ENCODE peak calls at places on chromosomes 5 and 9, in eight cellular contexts. A, K, U, N, B, O, L and P are unnamed samples.

GRCh38 chr5:4387295-4387694 is 752.8 kb upstream of the ADAMTS16 start:
- DNase-seq in N (no peak), O (no peak), B (peak; percentile 53), U (no peak), A (peak; percentile 82), K (no peak), L (no peak), P (no peak)

GRCh38 chr9:112061152-112061740 is 113.9 kb downstream of the SUSD1 start:
- DNase-seq in B (peak; percentile 99), L (peak; percentile 61), O (peak; percentile 99), U (peak; percentile 97), N (no peak), K (peak; percentile 79), A (peak; percentile 99), P (peak; percentile 65)

GRCh38 chr9:121736147-121736721 is 84.8 kb downstream of the DAB2IP start:
- DNase-seq in K (peak; percentile 94), U (peak; percentile 53), O (peak; percentile 44), B (no peak), N (no peak), A (no peak), L (no peak), P (no peak)

GRCh38 chr9:117796681-117797080 is 92.5 kb downstream of the TLR4 start:
- DNase-seq in N (no peak), K (no peak), L (no peak), A (peak; percentile 76), U (no peak), B (peak; percentile 36), O (peak; percentile 48), P (no peak)

GRCh38 chr5:54470677-54471076 is 15.2 kb downstream of the HSPB3 start:
- DNase-seq in K (no peak), N (no peak), L (no peak), O (peak; percentile 54), A (peak; percentile 62), B (peak; percentile 65), U (peak; percentile 69), P (no peak)

GRCh38 chr9:98164912-98165311 is 27.5 kb downstream of the CORO2A start:
- DNase-seq in O (peak; percentile 40), U (no peak), A (no peak), L (no peak), B (no peak), K (no peak), N (no peak), P (no peak)

GRCh38 chr9:81150016-81150625 is 539.2 kb downstream of the TLE1 start:
- DNase-seq in U (no peak), K (no peak), B (peak; percentile 72), N (no peak), L (no peak), O (peak; percentile 3), A (no peak), P (no peak)

GRCh38 chr9:130770679-130771442 is 64.2 kb upstream of the ABL1 start:
- DNase-seq in L (peak; percentile 43), O (peak; percentile 88), B (peak; percentile 45), A (peak; percentile 84), K (no peak), U (peak; percentile 90), N (peak; percentile 35), P (no peak)

GRCh38 chr5:35247645-35248034 is 17.4 kb upstream of the PRLR start:
- DNase-seq in O (peak; percentile 28), N (no peak), K (no peak), A (peak; percentile 53), U (no peak), L (no peak), B (peak; percentile 31), P (peak; percentile 9)

GRCh38 chr5:95988094-95988493 is 26.4 kb upstream of the ELL2 start:
- DNase-seq in B (no peak), U (no peak), A (no peak), K (no peak), O (no peak), N (no peak), L (no peak), P (no peak)

GRCh38 chr9:16637938-16638337 is 232.5 kb downstream of the BNC2 start:
- DNase-seq in L (no peak), A (no peak), U (no peak), O (no peak), N (no peak), K (no peak), B (peak; percentile 52), P (no peak)

GRCh38 chr9:80995759-80996158 is 693.6 kb downstream of the TLE1 start:
- DNase-seq in O (peak; percentile 67), K (no peak), B (peak; percentile 59), U (peak; percentile 24), L (no peak), A (peak; percentile 47), N (no peak), P (no peak)

GRCh38 chr9:34513567-34514214 is 9.1 kb downstream of the ENHO start:
- DNase-seq in O (peak; percentile 8), A (peak; percentile 40), B (no peak), K (no peak), N (peak; percentile 46), L (no peak), U (no peak), P (no peak)

GRCh38 chr5:137733011-137733410 is 2.9 kb downstream of the KLHL3 start:
- DNase-seq in L (no peak), O (no peak), B (no peak), K (no peak), N (no peak), A (peak; percentile 18), U (no peak), P (no peak)

GRCh38 chr5:36878421-36879088 is 2.0 kb downstream of the NIPBL start:
- DNase-seq in K (peak; percentile 63), A (peak; percentile 55), U (peak; percentile 51), B (peak; percentile 59), O (peak; percentile 64), N (peak; percentile 83), L (no peak), P (no peak)

GRCh38 chr9:89313842-89314241 is 2.8 kb downstream of the CKS2 start:
- DNase-seq in N (no peak), B (peak; percentile 29), L (no peak), K (no peak), U (no peak), O (no peak), A (peak; percentile 53), P (no peak)

GRCh38 chr5:90983148-90983547 is 400.0 kb downstream of the ARRDC3 start:
- DNase-seq in A (peak; percentile 91), B (peak; percentile 95), L (no peak), K (no peak), U (peak; percentile 98), O (peak; percentile 96), N (peak; percentile 51), P (no peak)

GRCh38 chr5:181064987-181065386 is 24.9 kb downstream of the BTNL9 start:
- DNase-seq in K (no peak), L (no peak), N (no peak), B (no peak), A (no peak), U (no peak), O (no peak), P (no peak)

GRCh38 chr9:126773004-126773607 is 31.7 kb upstream of the ZBTB43 start:
- DNase-seq in L (no peak), A (peak; percentile 27), U (no peak), N (peak; percentile 52), K (peak; percentile 26), B (no peak), O (peak; percentile 22), P (no peak)

GRCh38 chr5:56492812-56493211 is 259.7 kb upstream of the ANKRD55 start:
- DNase-seq in K (no peak), L (no peak), U (no peak), N (no peak), B (no peak), O (no peak), A (no peak), P (no peak)

GRCh38 chr9:92141144-92142129 is 26.2 kb upstream of the SPTLC1 start:
- DNase-seq in K (peak; percentile 79), L (no peak), B (no peak), A (peak; percentile 25), U (peak; percentile 27), N (no peak), O (peak; percentile 39), P (no peak)

DNA sequence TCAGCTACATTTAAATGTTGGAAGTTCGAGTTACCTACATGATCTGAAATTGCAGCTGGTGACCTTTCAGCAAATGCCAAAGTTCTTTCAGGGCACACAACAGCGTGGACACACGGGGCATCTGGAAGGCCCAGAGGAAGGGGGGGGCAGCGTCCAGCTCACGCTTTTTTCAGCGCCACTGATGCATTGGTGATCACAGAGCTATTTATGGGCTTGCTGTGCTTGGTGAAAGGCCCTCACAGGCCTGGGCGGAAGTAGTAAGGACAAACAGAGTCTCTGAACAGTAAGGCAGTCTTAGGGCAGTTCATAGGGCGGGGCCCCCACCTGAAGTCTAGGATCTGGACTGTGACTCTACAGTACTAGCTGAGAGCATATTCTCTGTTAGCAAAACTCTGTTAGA is 6.6 kb upstream of the FBP2 start:
- DNase-seq in O (no peak), K (peak; percentile 52), N (no peak), B (no peak), A (no peak), U (no peak), L (no peak), P (no peak)
- H3K4me3 ChIP-seq in O (no peak overlapping the region), K (no peak overlapping the region), N (no peak overlapping the region), B (no peak overlapping the region), A (no peak overlapping the region), U (no peak overlapping the region), L (no peak overlapping the region), P (no peak overlapping the region)

GRCh38 chr9:83466877-83467276 is 71.3 kb downstream of the FRMD3 start:
- DNase-seq in O (no peak), A (no peak), U (no peak), L (no peak), N (no peak), K (no peak), B (no peak), P (no peak)
- H3K4me3 ChIP-seq in O (no peak overlapping the region), A (no peak overlapping the region), U (no peak overlapping the region), L (no peak overlapping the region), N (no peak overlapping the region), K (no peak overlapping the region), B (no peak overlapping the region), P (no peak overlapping the region)

DNA sequence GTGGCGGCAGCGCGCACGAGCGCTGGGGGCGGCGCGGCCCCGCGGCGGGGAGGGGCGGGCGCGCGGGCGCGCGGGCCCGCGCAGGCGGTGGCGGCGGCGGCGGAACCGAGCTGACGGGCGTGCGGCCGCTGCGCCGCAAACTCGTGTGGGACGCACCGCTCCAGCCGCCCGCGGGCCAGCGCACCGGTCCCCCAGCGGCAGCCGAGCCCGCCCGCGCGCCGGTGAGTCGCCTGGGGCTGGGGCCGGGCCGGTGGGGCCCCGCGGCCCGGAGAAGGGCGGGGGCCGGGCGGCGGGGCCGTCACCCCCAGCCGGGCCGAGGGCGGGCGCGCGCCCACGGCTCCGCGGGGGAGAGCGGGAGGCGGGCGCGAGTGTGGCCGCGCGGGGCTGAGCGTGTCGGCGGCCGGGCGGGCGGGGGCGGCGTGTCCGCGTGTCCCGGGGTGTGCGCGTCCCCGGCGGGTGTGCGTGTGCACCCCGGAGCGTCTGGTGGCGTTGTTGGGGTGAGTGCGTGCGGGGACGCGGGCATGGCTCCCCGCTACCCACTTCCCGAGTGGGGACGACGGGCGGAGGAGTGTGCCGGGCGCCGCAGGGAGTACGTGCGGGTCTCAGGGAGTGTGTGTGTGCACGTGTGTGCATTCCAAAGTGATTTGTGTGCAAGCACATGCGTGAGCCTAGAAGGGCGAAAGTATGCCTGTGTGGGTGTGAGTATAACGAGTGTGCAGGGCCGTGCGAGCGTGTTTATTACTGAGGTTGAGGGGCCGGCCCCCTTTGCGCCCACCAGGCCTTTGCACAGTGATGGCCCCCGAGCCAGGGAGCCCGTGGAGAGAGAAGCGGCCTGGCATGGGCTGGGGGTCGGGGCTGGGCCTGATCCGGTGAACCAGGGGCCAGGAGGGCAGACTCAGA is at the start of gene NEK6:
- DNase-seq in A (peak; percentile 76), L (no peak), N (peak; percentile 35), O (no peak), B (peak; percentile 62), K (peak; percentile 84), U (peak; percentile 62), P (peak; percentile 64)
- H3K4me3 ChIP-seq in A (peak within 1 kb of the TSS; percentile 83), L (peak within 1 kb of the TSS; percentile 66), N (peak within 1 kb of the TSS; percentile 49), O (peak within 1 kb of the TSS; percentile 91), B (peak within 1 kb of the TSS; percentile 90), K (peak within 1 kb of the TSS; percentile 67), U (peak within 1 kb of the TSS; percentile 71), P (peak within 1 kb of the TSS; percentile 100)

GRCh38 chr9:87497604-87498045 is at the start of gene DAPK1:
- DNase-seq in K (peak; percentile 87), O (peak; percentile 53), L (peak; percentile 23), N (peak; percentile 80), U (peak; percentile 34), B (peak; percentile 37), A (peak; percentile 13), P (peak; percentile 86)
- H3K4me3 ChIP-seq in K (peak within 1 kb of the TSS; percentile 30), O (peak within 1 kb of the TSS; percentile 71), L (peak within 1 kb of the TSS; percentile 50), N (peak within 1 kb of the TSS; percentile 90), U (peak within 1 kb of the TSS; percentile 32), B (peak within 1 kb of the TSS; percentile 71), A (peak within 1 kb of the TSS; percentile 34), P (peak within 1 kb of the TSS; percentile 94)